ENCODE peak calls at places on chromosomes 6 and 20, in six cellular contexts. X is RPMI8226, J is iPS DF 19.7, A is EL, C is fibroblast of the aortic adventitia, F is skeletal muscle cell. O is an unnamed sample.

GRCh38 chr6:29647927-29648642 is 8.8 kb upstream of the MOG start:
- DNase-seq in J (no peak), A (peak), X (no peak), F (peak), C (peak), O (peak)

GRCh38 chr20:8860011-8860495 is 208.8 kb upstream of the PLCB4 start:
- DNase-seq in C (peak), X (no peak), A (peak), F (peak), J (no peak), O (peak)

GRCh38 chr6:17705778-17706579 is 746 bp downstream of the NUP153 start:
- DNase-seq in J (no peak), F (no peak), X (peak), A (peak), C (peak), O (peak)

GRCh38 chr6:136738178-136739057 is 53.9 kb downstream of the MAP3K5 start:
- DNase-seq in J (no peak), F (no peak), C (peak), A (no peak), X (no peak), O (no peak)

GRCh38 chr6:159174263-159174974 is 5.2 kb downstream of the FNDC1 start:
- DNase-seq in A (peak), F (no peak), C (peak), J (no peak), X (peak), O (peak)

GRCh38 chr20:37856932-37857660 is 45.8 kb upstream of the VSTM2L start:
- DNase-seq in F (peak), C (peak), X (no peak), J (no peak), A (peak), O (peak)

GRCh38 chr6:90409700-90410099 is 113.1 kb upstream of the BACH2 start:
- DNase-seq in F (no peak), A (no peak), C (no peak), J (no peak), X (no peak), O (no peak)

GRCh38 chr6:113359155-113360140 is 497.7 kb upstream of the MARCKS start:
- DNase-seq in C (peak), A (peak), F (no peak), X (no peak), J (no peak), O (peak)

GRCh38 chr20:32623667-32624157 is 38.6 kb upstream of the NOL4L start:
- DNase-seq in C (no peak), F (no peak), A (no peak), J (peak), X (peak), O (no peak)

GRCh38 chr6:17103715-17104114 is 1.9 kb downstream of the STMND1 start:
- DNase-seq in A (no peak), X (peak), F (no peak), C (no peak), J (no peak), O (no peak)

GRCh38 chr20:63312690-63313348 is 19.8 kb downstream of the COL20A1 start:
- DNase-seq in J (no peak), A (no peak), C (no peak), F (no peak), X (no peak), O (no peak)

GRCh38 chr6:63558270-63558669 is 14.0 kb upstream of the LOC128125822 start:
- DNase-seq in J (no peak), X (no peak), A (no peak), F (no peak), C (no peak), O (no peak)

GRCh38 chr6:16950825-16951495 is 150.9 kb upstream of the STMND1 start:
- DNase-seq in A (no peak), C (peak), J (no peak), F (no peak), X (no peak), O (no peak)

GRCh38 chr6:35427851-35428321 is 24.3 kb upstream of the FANCE start:
- DNase-seq in J (no peak), A (peak), C (peak), X (no peak), F (peak), O (peak)

GRCh38 chr6:88422831-88423230 is 256.7 kb upstream of the CNR1 start:
- DNase-seq in F (no peak), C (no peak), X (no peak), A (peak), J (no peak), O (peak)

GRCh38 chr6:19668710-19669109 is 168.5 kb upstream of the ID4 start:
- DNase-seq in C (peak), F (no peak), A (no peak), J (no peak), X (no peak), O (peak)

GRCh38 chr20:32547753-32548034 is 37.4 kb downstream of the NOL4L start:
- DNase-seq in F (no peak), J (no peak), X (no peak), C (no peak), A (no peak), O (no peak)

GRCh38 chr6:24394061-24394460 is 8.7 kb upstream of the MRS2 start:
- DNase-seq in J (no peak), X (no peak), F (no peak), A (no peak), C (no peak), O (no peak)

GRCh38 chr6:166449036-166449435 is 66.3 kb upstream of the MPC1 start:
- DNase-seq in X (no peak), C (no peak), A (no peak), F (no peak), J (no peak), O (no peak)

GRCh38 chr6:91166271-91166670 is 579.4 kb upstream of the MAP3K7 start:
- DNase-seq in J (no peak), C (no peak), A (no peak), X (no peak), F (no peak), O (no peak)

GRCh38 chr6:45663181-45664180 is 285.7 kb upstream of the SUPT3H start:
- DNase-seq in J (no peak), A (no peak), C (peak), X (no peak), F (no peak), O (no peak)

GRCh38 chr20:35273449-35274171 is 4.3 kb downstream of the MMP24OS start:
- DNase-seq in F (no peak), J (no peak), X (no peak), A (no peak), C (no peak), O (no peak)

GRCh38 chr6:162344935-162345599 is 382.5 kb downstream of the PRKN start:
- DNase-seq in C (no peak), J (no peak), A (no peak), F (peak), X (no peak), O (no peak)

GRCh38 chr20:3248993-3249347 is 10.0 kb upstream of the SLC4A11 start:
- DNase-seq in J (no peak), X (no peak), C (no peak), A (no peak), F (no peak), O (no peak)

GRCh38 chr6:125346143-125346925 is 44.6 kb upstream of the HDDC2 start:
- DNase-seq in A (no peak), X (peak), J (no peak), F (no peak), C (no peak), O (no peak)

GRCh38 chr6:38671885-38672467 is 31.0 kb downstream of the GLO1 start:
- DNase-seq in A (peak), X (peak), C (peak), J (no peak), F (peak), O (peak)

GRCh38 chr6:146961831-146962230 is 242.4 kb upstream of the STXBP5 start:
- DNase-seq in X (no peak), J (no peak), A (no peak), F (no peak), C (no peak), O (no peak)

GRCh38 chr6:91276315-91276714 is 689.4 kb upstream of the MAP3K7 start:
- DNase-seq in J (no peak), F (no peak), C (no peak), X (peak), A (no peak), O (no peak)

GRCh38 chr6:153231048-153231635 is 100.1 kb upstream of the RGS17 start:
- DNase-seq in F (no peak), C (peak), J (peak), A (peak), X (peak), O (peak)

GRCh38 chr6:29975561-29975907 is 33.2 kb downstream of the HLA-A start:
- DNase-seq in C (no peak), X (no peak), J (no peak), A (no peak), F (no peak), O (no peak)

GRCh38 chr6:82022614-82023102 is 224.9 kb downstream of the IBTK start:
- DNase-seq in A (peak), F (peak), J (peak), C (peak), X (no peak), O (peak)

GRCh38 chr6:5096482-5096881 is 11.3 kb downstream of the PPP1R3G start:
- DNase-seq in F (no peak), A (no peak), C (peak), J (no peak), X (no peak), O (no peak)

GRCh38 chr6:31874084-31874670 is 4.6 kb downstream of the SLC44A4 start:
- DNase-seq in A (no peak), C (no peak), J (no peak), F (no peak), X (no peak), O (no peak)

O was measured in EH.